ENCODE peak calls at places on chromosome 9, in ten cellular contexts. One of them, this sample, is unnamed. For H3K4me1, the result is how much of the 10 kb centered on the place peaks cover.

GRCh38 chr9:34825780-34826179 is 115.8 kb upstream of the CCL21 start:
- DNase-seq in colonic mucosa: no peak
- DNase-seq in PC-9: no peak
- DNase-seq in uterus: no peak
- DNase-seq in A549: no peak
- DNase-seq in cardiac muscle cell: no peak
- DNase-seq in mesendoderm: no peak
- DNase-seq in Panc1: no peak
- DNase-seq in pancreas: no peak
- DNase-seq in neural progenitor cell: no peak
- DNase-seq in this sample: no peak

GRCh38 chr9:118418887-118419620 is 714.9 kb downstream of the TLR4 start:
- DNase-seq in uterus: no peak
- DNase-seq in PC-9: peak
- DNase-seq in neural progenitor cell: no peak
- DNase-seq in mesendoderm: no peak
- DNase-seq in pancreas: no peak
- DNase-seq in Panc1: peak
- DNase-seq in cardiac muscle cell: no peak
- DNase-seq in A549: peak
- DNase-seq in colonic mucosa: peak
- DNase-seq in this sample: no peak

GRCh38 chr9:38339087-38339486 is 53.4 kb upstream of the ALDH1B1 start:
- DNase-seq in A549: no peak
- DNase-seq in mesendoderm: no peak
- DNase-seq in Panc1: no peak
- DNase-seq in colonic mucosa: no peak
- DNase-seq in neural progenitor cell: no peak
- DNase-seq in uterus: no peak
- DNase-seq in cardiac muscle cell: peak
- DNase-seq in PC-9: no peak
- DNase-seq in pancreas: no peak
- DNase-seq in this sample: no peak

GRCh38 chr9:108290839-108291585 is 564.8 kb downstream of the ACTL7B start:
- DNase-seq in mesendoderm: no peak
- DNase-seq in A549: no peak
- DNase-seq in cardiac muscle cell: no peak
- DNase-seq in neural progenitor cell: no peak
- DNase-seq in pancreas: no peak
- DNase-seq in PC-9: no peak
- DNase-seq in Panc1: no peak
- DNase-seq in colonic mucosa: no peak
- DNase-seq in uterus: no peak
- DNase-seq in this sample: no peak

GRCh38 chr9:79195904-79196303 is 375.9 kb upstream of the TLE4 start:
- DNase-seq in cardiac muscle cell: peak
- DNase-seq in pancreas: no peak
- DNase-seq in mesendoderm: no peak
- DNase-seq in PC-9: no peak
- DNase-seq in uterus: no peak
- DNase-seq in colonic mucosa: no peak
- DNase-seq in neural progenitor cell: no peak
- DNase-seq in Panc1: no peak
- DNase-seq in A549: no peak
- DNase-seq in this sample: no peak

GRCh38 chr9:85469041-85469440 is 272.7 kb downstream of the AGTPBP1 start:
- DNase-seq in uterus: no peak
- DNase-seq in mesendoderm: no peak
- DNase-seq in cardiac muscle cell: no peak
- DNase-seq in pancreas: no peak
- DNase-seq in A549: no peak
- DNase-seq in PC-9: no peak
- DNase-seq in Panc1: no peak
- DNase-seq in neural progenitor cell: no peak
- DNase-seq in colonic mucosa: no peak
- DNase-seq in this sample: no peak

GRCh38 chr9:113651896-113652295 is 188.4 kb downstream of the RGS3 start:
- DNase-seq in pancreas: no peak
- DNase-seq in PC-9: no peak
- DNase-seq in cardiac muscle cell: no peak
- DNase-seq in colonic mucosa: no peak
- DNase-seq in uterus: no peak
- DNase-seq in neural progenitor cell: no peak
- DNase-seq in A549: no peak
- DNase-seq in mesendoderm: no peak
- DNase-seq in Panc1: no peak
- DNase-seq in this sample: no peak

GRCh38 chr9:68500457-68501158 is 40.1 kb downstream of the TMEM252 start:
- DNase-seq in A549: peak
- DNase-seq in mesendoderm: no peak
- DNase-seq in neural progenitor cell: no peak
- DNase-seq in PC-9: peak
- DNase-seq in Panc1: peak
- DNase-seq in colonic mucosa: no peak
- DNase-seq in cardiac muscle cell: peak
- DNase-seq in uterus: no peak
- DNase-seq in pancreas: no peak
- DNase-seq in this sample: no peak

GRCh38 chr9:126606483-126606870 is 7.3 kb upstream of the LMX1B start:
- DNase-seq in A549: no peak
- DNase-seq in cardiac muscle cell: no peak
- DNase-seq in neural progenitor cell: no peak
- DNase-seq in uterus: no peak
- DNase-seq in mesendoderm: no peak
- DNase-seq in pancreas: no peak
- DNase-seq in colonic mucosa: no peak
- DNase-seq in PC-9: no peak
- DNase-seq in Panc1: no peak
- DNase-seq in this sample: no peak

GRCh38 chr9:79617395-79617794 is 45.6 kb downstream of the TLE4 start:
- DNase-seq in PC-9: no peak
- DNase-seq in cardiac muscle cell: peak
- DNase-seq in colonic mucosa: peak
- DNase-seq in neural progenitor cell: no peak
- DNase-seq in mesendoderm: no peak
- DNase-seq in A549: no peak
- DNase-seq in uterus: peak
- DNase-seq in Panc1: no peak
- DNase-seq in pancreas: no peak
- DNase-seq in this sample: no peak

GRCh38 chr9:96418074-96418919 is at the start of gene ZNF367:
- DNase-seq in PC-9: peak
- DNase-seq in cardiac muscle cell: peak
- DNase-seq in neural progenitor cell: peak
- DNase-seq in colonic mucosa: peak
- DNase-seq in Panc1: peak
- DNase-seq in A549: peak
- DNase-seq in pancreas: peak
- DNase-seq in mesendoderm: peak
- DNase-seq in uterus: peak
- DNase-seq in this sample: peak

GRCh38 chr9:96418920-96419690 is 935 bp upstream of the ZNF367 start:
- DNase-seq in uterus: no peak
- DNase-seq in mesendoderm: peak
- DNase-seq in cardiac muscle cell: peak
- DNase-seq in neural progenitor cell: peak
- DNase-seq in colonic mucosa: peak
- DNase-seq in PC-9: peak
- DNase-seq in A549: peak
- DNase-seq in pancreas: peak
- DNase-seq in Panc1: peak
- DNase-seq in this sample: peak

GRCh38 chr9:96419691-96419969 is 1.5 kb upstream of the ZNF367 start:
- DNase-seq in pancreas: no peak
- DNase-seq in uterus: no peak
- DNase-seq in mesendoderm: no peak
- DNase-seq in Panc1: no peak
- DNase-seq in PC-9: no peak
- DNase-seq in cardiac muscle cell: no peak
- DNase-seq in A549: no peak
- DNase-seq in colonic mucosa: no peak
- DNase-seq in neural progenitor cell: no peak
- DNase-seq in this sample: no peak

GRCh38 chr9:96423322-96423984 is 5.3 kb upstream of the ZNF367 start:
- DNase-seq in PC-9: no peak
- DNase-seq in uterus: no peak
- DNase-seq in pancreas: no peak
- DNase-seq in mesendoderm: peak
- DNase-seq in A549: no peak
- DNase-seq in colonic mucosa: no peak
- DNase-seq in Panc1: no peak
- DNase-seq in cardiac muscle cell: no peak
- DNase-seq in neural progenitor cell: no peak
- DNase-seq in this sample: no peak

DNA sequence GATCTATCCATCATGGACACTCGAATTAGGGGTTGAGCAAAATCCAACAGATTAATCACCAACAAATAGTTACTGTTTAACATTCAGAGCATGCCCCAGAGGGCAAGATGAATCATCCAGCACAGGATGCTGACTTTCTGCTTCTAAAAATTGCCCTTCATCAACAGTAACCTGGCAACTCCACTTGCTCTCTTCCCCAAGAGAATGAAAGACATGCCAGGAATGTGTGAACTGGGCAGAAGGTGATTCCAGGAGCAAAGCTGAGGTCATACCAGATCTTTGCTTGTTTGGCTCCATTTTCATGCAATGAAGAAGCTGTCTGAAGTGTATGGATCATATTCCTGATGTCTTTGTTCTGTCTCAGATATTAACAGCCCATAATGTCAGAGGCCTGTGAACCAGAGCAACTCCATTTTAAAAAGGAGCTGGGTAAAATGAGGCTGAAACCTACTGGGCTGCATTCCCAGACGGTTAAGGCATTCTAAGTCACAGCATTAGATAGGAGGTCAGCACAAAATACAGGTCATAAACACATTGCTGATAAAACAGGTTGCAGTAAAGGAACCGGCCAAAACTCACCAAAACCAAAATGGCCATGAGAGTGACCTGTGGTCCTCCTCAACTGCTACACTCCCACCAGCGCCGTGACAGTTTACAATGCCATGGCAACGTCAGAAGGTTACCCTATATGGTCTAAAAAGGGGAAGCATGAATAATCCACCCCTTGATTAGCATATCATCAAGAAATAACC is 2.5 kb upstream of the ZNF367 start:
- DNase-seq in pancreas: no peak
- DNase-seq in PC-9: peak
- DNase-seq in uterus: no peak
- DNase-seq in Panc1: peak
- DNase-seq in mesendoderm: peak
- DNase-seq in cardiac muscle cell: peak
- DNase-seq in A549: peak
- DNase-seq in neural progenitor cell: peak
- DNase-seq in colonic mucosa: peak
- DNase-seq in this sample: peak
- H3K4me3 ChIP-seq in pancreas: no peak
- H3K4me3 ChIP-seq in PC-9: peak
- H3K4me3 ChIP-seq in uterus: no peak
- H3K4me3 ChIP-seq in Panc1: no peak
- H3K4me3 ChIP-seq in mesendoderm: no peak
- H3K4me3 ChIP-seq in cardiac muscle cell: no peak
- H3K4me3 ChIP-seq in A549: no peak
- H3K4me3 ChIP-seq in neural progenitor cell: no peak
- H3K4me3 ChIP-seq in colonic mucosa: no peak
- H3K4me3 ChIP-seq in this sample: no peak

DNA sequence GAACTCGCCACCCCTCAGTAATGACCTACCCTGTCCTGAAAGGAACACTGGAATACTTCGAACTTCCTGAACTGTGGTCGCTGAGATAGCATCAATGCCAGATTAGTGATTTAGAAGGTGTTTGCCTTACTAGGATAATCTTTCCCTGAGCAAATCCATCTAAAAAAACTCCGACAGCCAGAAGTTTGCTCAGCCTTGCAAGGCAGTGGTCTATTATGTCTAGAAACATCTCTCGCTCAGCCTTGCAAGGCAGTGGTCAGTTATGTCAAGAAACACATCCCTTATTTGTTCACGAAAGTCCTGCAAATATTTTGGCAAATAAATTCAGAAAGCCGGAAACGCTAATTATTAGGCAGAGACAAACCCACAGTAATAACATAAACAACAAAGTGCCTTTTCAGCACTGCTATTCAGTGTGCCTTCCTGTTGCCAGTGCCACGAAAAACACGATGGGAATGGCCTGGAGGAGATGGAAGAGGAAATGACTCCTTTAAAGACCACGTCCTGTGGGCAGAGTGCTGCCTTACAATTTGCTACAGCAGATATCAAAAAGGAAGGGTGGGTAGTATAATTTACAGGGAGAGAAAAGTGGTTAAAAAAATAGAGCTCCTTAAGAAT is 184.5 kb downstream of the GNAQ start:
- DNase-seq in pancreas: no peak
- DNase-seq in cardiac muscle cell: peak
- DNase-seq in colonic mucosa: no peak
- DNase-seq in neural progenitor cell: no peak
- DNase-seq in uterus: no peak
- DNase-seq in PC-9: no peak
- DNase-seq in Panc1: no peak
- DNase-seq in A549: no peak
- DNase-seq in mesendoderm: no peak
- DNase-seq in this sample: no peak
- H3K4me1 ChIP-seq in pancreas: under half
- H3K4me1 ChIP-seq in cardiac muscle cell: under half
- H3K4me1 ChIP-seq in colonic mucosa: under half
- H3K4me1 ChIP-seq in neural progenitor cell: under half
- H3K4me1 ChIP-seq in uterus: under half
- H3K4me1 ChIP-seq in PC-9: under half
- H3K4me1 ChIP-seq in Panc1: under half
- H3K4me1 ChIP-seq in A549: under half
- H3K4me1 ChIP-seq in mesendoderm: under half
- H3K4me1 ChIP-seq in this sample: under half

GRCh38 chr9:134163374-134164196 is 779 bp downstream of the RNU6ATAC start:
- DNase-seq in colonic mucosa: peak
- DNase-seq in pancreas: peak
- DNase-seq in mesendoderm: peak
- DNase-seq in A549: no peak
- DNase-seq in neural progenitor cell: peak
- DNase-seq in PC-9: peak
- DNase-seq in Panc1: no peak
- DNase-seq in uterus: peak
- DNase-seq in cardiac muscle cell: peak
- DNase-seq in this sample: peak
- H3K4me3 ChIP-seq in colonic mucosa: no peak
- H3K4me3 ChIP-seq in pancreas: no peak
- H3K4me3 ChIP-seq in mesendoderm: peak
- H3K4me3 ChIP-seq in A549: no peak
- H3K4me3 ChIP-seq in neural progenitor cell: no peak
- H3K4me3 ChIP-seq in PC-9: no peak
- H3K4me3 ChIP-seq in Panc1: no peak
- H3K4me3 ChIP-seq in uterus: no peak
- H3K4me3 ChIP-seq in cardiac muscle cell: no peak
- H3K4me3 ChIP-seq in this sample: no peak

DNA sequence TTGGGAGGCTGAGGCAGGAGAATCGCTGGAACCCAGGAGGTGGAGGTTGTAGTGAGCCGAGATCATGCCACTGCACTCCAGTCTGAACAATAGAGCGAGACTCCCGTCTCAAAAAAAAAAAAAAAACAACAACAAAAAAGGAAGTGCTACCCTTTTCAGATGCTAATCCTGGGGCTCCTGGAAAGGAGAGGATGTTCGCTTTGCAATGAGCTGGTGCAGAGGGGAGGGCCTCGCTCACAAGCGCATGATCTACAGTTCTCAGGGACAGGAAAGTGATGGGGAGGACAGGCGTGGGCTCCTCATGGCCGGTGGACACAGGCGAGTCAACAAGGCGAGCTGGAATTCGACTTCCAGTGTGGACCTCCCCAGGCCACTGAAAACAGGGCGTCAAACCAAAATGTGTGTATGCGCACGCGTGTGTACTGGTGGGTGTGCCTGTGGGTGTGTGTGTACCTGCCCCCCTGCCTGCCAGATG is 54.2 kb downstream of the USP20 start:
- DNase-seq in mesendoderm: no peak
- DNase-seq in pancreas: no peak
- DNase-seq in A549: no peak
- DNase-seq in neural progenitor cell: no peak
- DNase-seq in PC-9: no peak
- DNase-seq in Panc1: no peak
- DNase-seq in cardiac muscle cell: no peak
- DNase-seq in colonic mucosa: no peak
- DNase-seq in uterus: no peak
- DNase-seq in this sample: no peak
- H3K4me1 ChIP-seq in mesendoderm: under half
- H3K4me1 ChIP-seq in pancreas: under half
- H3K4me1 ChIP-seq in A549: under half
- H3K4me1 ChIP-seq in neural progenitor cell: under half
- H3K4me1 ChIP-seq in PC-9: under half
- H3K4me1 ChIP-seq in Panc1: under half
- H3K4me1 ChIP-seq in cardiac muscle cell: under half
- H3K4me1 ChIP-seq in colonic mucosa: under half
- H3K4me1 ChIP-seq in uterus: under half
- H3K4me1 ChIP-seq in this sample: under half